ENCODE peak calls at places on chromosomes 4 and X, in six cellular contexts. One of them, this sample, is unnamed.

GRCh38 chr4:94615431-94615830 is 142.3 kb upstream of the BMPR1B start:
- DNase-seq in tibial nerve: no peak
- DNase-seq in aorta: no peak
- DNase-seq in fibroblast of lung: no peak
- DNase-seq in neural progenitor cell: no peak
- DNase-seq in CD4-positive, alpha-beta memory T cell: no peak
- DNase-seq in this sample: no peak

GRCh38 chrX:47384502-47384901 is 14.1 kb downstream of the ZNF157 start:
- DNase-seq in tibial nerve: peak; percentile 71
- DNase-seq in aorta: no peak
- DNase-seq in fibroblast of lung: peak; percentile 39
- DNase-seq in neural progenitor cell: peak; percentile 87
- DNase-seq in CD4-positive, alpha-beta memory T cell: peak; percentile 71
- DNase-seq in this sample: peak; percentile 18

GRCh38 chr4:123564758-123565346 is 168.3 kb downstream of the SPRY1 start:
- DNase-seq in tibial nerve: peak; percentile 41
- DNase-seq in aorta: no peak
- DNase-seq in fibroblast of lung: peak; percentile 61
- DNase-seq in neural progenitor cell: peak; percentile 75
- DNase-seq in CD4-positive, alpha-beta memory T cell: no peak
- DNase-seq in this sample: no peak

GRCh38 chrX:53494427-53494826 is 60.3 kb upstream of the HSD17B10 start:
- DNase-seq in tibial nerve: peak; percentile 11
- DNase-seq in aorta: no peak
- DNase-seq in fibroblast of lung: no peak
- DNase-seq in neural progenitor cell: no peak
- DNase-seq in CD4-positive, alpha-beta memory T cell: no peak
- DNase-seq in this sample: no peak

GRCh38 chr4:155403886-155404285 is 27.1 kb upstream of the MAP9 start:
- DNase-seq in tibial nerve: no peak
- DNase-seq in aorta: no peak
- DNase-seq in fibroblast of lung: peak; percentile 37
- DNase-seq in neural progenitor cell: peak; percentile 63
- DNase-seq in CD4-positive, alpha-beta memory T cell: no peak
- DNase-seq in this sample: no peak

GRCh38 chrX:111244238-111244750 is 26.0 kb downstream of the CAPN6 start:
- DNase-seq in tibial nerve: no peak
- DNase-seq in aorta: no peak
- DNase-seq in fibroblast of lung: peak; percentile 12
- DNase-seq in neural progenitor cell: peak; percentile 60
- DNase-seq in CD4-positive, alpha-beta memory T cell: no peak
- DNase-seq in this sample: no peak

GRCh38 chr4:87093443-87094123 is 126.8 kb downstream of the KLHL8 start:
- DNase-seq in tibial nerve: peak; percentile 28
- DNase-seq in aorta: no peak
- DNase-seq in fibroblast of lung: peak; percentile 58
- DNase-seq in neural progenitor cell: peak; percentile 77
- DNase-seq in CD4-positive, alpha-beta memory T cell: peak; percentile 61
- DNase-seq in this sample: peak; percentile 24

GRCh38 chr4:6011686-6012085 is 6.5 kb downstream of the C4orf50 start:
- DNase-seq in tibial nerve: no peak
- DNase-seq in aorta: no peak
- DNase-seq in fibroblast of lung: no peak
- DNase-seq in neural progenitor cell: no peak
- DNase-seq in CD4-positive, alpha-beta memory T cell: no peak
- DNase-seq in this sample: peak; percentile 65

GRCh38 chr4:47530801-47531200 is 45.7 kb downstream of the ATP10D start:
- DNase-seq in tibial nerve: no peak
- DNase-seq in aorta: no peak
- DNase-seq in fibroblast of lung: peak; percentile 66
- DNase-seq in neural progenitor cell: no peak
- DNase-seq in CD4-positive, alpha-beta memory T cell: no peak
- DNase-seq in this sample: no peak

GRCh38 chrX:106467943-106468342 is 143.8 kb upstream of the RADX start:
- DNase-seq in tibial nerve: no peak
- DNase-seq in aorta: no peak
- DNase-seq in fibroblast of lung: no peak
- DNase-seq in neural progenitor cell: no peak
- DNase-seq in CD4-positive, alpha-beta memory T cell: no peak
- DNase-seq in this sample: no peak

GRCh38 chrX:68681443-68681941 is 34.0 kb downstream of the STARD8 start:
- DNase-seq in tibial nerve: no peak
- DNase-seq in aorta: no peak
- DNase-seq in fibroblast of lung: peak; percentile 86
- DNase-seq in neural progenitor cell: no peak
- DNase-seq in CD4-positive, alpha-beta memory T cell: no peak
- DNase-seq in this sample: no peak

GRCh38 chr4:84582302-84582987 is 482 bp upstream of the CDS1 start:
- DNase-seq in tibial nerve: peak; percentile 71
- DNase-seq in aorta: peak; percentile 93
- DNase-seq in fibroblast of lung: peak; percentile 64
- DNase-seq in neural progenitor cell: peak; percentile 98
- DNase-seq in CD4-positive, alpha-beta memory T cell: peak; percentile 92
- DNase-seq in this sample: peak; percentile 73

GRCh38 chrX:47177079-47177478 is 16.6 kb upstream of the UBA1 start:
- DNase-seq in tibial nerve: no peak
- DNase-seq in aorta: peak; percentile 4
- DNase-seq in fibroblast of lung: no peak
- DNase-seq in neural progenitor cell: no peak
- DNase-seq in CD4-positive, alpha-beta memory T cell: no peak
- DNase-seq in this sample: no peak

GRCh38 chr4:1015179-1015578 is 3.8 kb downstream of the FGFRL1 start:
- DNase-seq in tibial nerve: no peak
- DNase-seq in aorta: no peak
- DNase-seq in fibroblast of lung: no peak
- DNase-seq in neural progenitor cell: peak; percentile 56
- DNase-seq in CD4-positive, alpha-beta memory T cell: no peak
- DNase-seq in this sample: no peak

GRCh38 chr4:106444557-106444956 is 76.0 kb upstream of the GIMD1 start:
- DNase-seq in tibial nerve: no peak
- DNase-seq in aorta: no peak
- DNase-seq in fibroblast of lung: peak; percentile 79
- DNase-seq in neural progenitor cell: no peak
- DNase-seq in CD4-positive, alpha-beta memory T cell: no peak
- DNase-seq in this sample: no peak

GRCh38 chr4:126955292-126956191 is 677.2 kb upstream of the INTU start:
- DNase-seq in tibial nerve: no peak
- DNase-seq in aorta: no peak
- DNase-seq in fibroblast of lung: no peak
- DNase-seq in neural progenitor cell: no peak
- DNase-seq in CD4-positive, alpha-beta memory T cell: no peak
- DNase-seq in this sample: no peak

GRCh38 chr4:139656614-139657486 is 8.8 kb upstream of the MGST2 start:
- DNase-seq in tibial nerve: peak; percentile 28
- DNase-seq in aorta: peak; percentile 77
- DNase-seq in fibroblast of lung: peak; percentile 70
- DNase-seq in neural progenitor cell: peak; percentile 88
- DNase-seq in CD4-positive, alpha-beta memory T cell: peak; percentile 62
- DNase-seq in this sample: no peak

GRCh38 chrX:130083656-130084382 is 26.5 kb downstream of the ELF4 start:
- DNase-seq in tibial nerve: no peak
- DNase-seq in aorta: no peak
- DNase-seq in fibroblast of lung: no peak
- DNase-seq in neural progenitor cell: no peak
- DNase-seq in CD4-positive, alpha-beta memory T cell: no peak
- DNase-seq in this sample: no peak

GRCh38 chr4:43238556-43238955 is 346.0 kb downstream of the GRXCR1 start:
- DNase-seq in tibial nerve: no peak
- DNase-seq in aorta: no peak
- DNase-seq in fibroblast of lung: no peak
- DNase-seq in neural progenitor cell: no peak
- DNase-seq in CD4-positive, alpha-beta memory T cell: no peak
- DNase-seq in this sample: no peak

GRCh38 chr4:52752921-52753320 is 1.7 kb upstream of the ERVMER34-1 start:
- DNase-seq in tibial nerve: no peak
- DNase-seq in aorta: no peak
- DNase-seq in fibroblast of lung: no peak
- DNase-seq in neural progenitor cell: no peak
- DNase-seq in CD4-positive, alpha-beta memory T cell: no peak
- DNase-seq in this sample: no peak

GRCh38 chr4:137678796-137679195 is 146.5 kb upstream of the PCDH18 start:
- DNase-seq in tibial nerve: no peak
- DNase-seq in aorta: no peak
- DNase-seq in fibroblast of lung: peak; percentile 87
- DNase-seq in neural progenitor cell: no peak
- DNase-seq in CD4-positive, alpha-beta memory T cell: no peak
- DNase-seq in this sample: no peak

GRCh38 chr4:187171731-187172339 is 448.2 kb upstream of the FAT1 start:
- DNase-seq in tibial nerve: no peak
- DNase-seq in aorta: no peak
- DNase-seq in fibroblast of lung: peak; percentile 55
- DNase-seq in neural progenitor cell: no peak
- DNase-seq in CD4-positive, alpha-beta memory T cell: no peak
- DNase-seq in this sample: peak; percentile 2
- H3K27ac ChIP-seq in tibial nerve: no peak overlapping the region
- H3K27ac ChIP-seq in aorta: no peak overlapping the region
- H3K27ac ChIP-seq in fibroblast of lung: peak overlapping the region; percentile 23
- H3K27ac ChIP-seq in neural progenitor cell: no peak overlapping the region
- H3K27ac ChIP-seq in CD4-positive, alpha-beta memory T cell: no peak overlapping the region
- H3K27ac ChIP-seq in this sample: no peak overlapping the region

GRCh38 chr4:168832746-168833575 is 177.1 kb downstream of the CBR4 start:
- DNase-seq in tibial nerve: peak; percentile 42
- DNase-seq in aorta: peak; percentile 85
- DNase-seq in fibroblast of lung: peak; percentile 46
- DNase-seq in neural progenitor cell: peak; percentile 79
- DNase-seq in CD4-positive, alpha-beta memory T cell: no peak
- DNase-seq in this sample: peak; percentile 34
- H3K27ac ChIP-seq in tibial nerve: peak overlapping the region; percentile 86
- H3K27ac ChIP-seq in aorta: peak overlapping the region; percentile 97
- H3K27ac ChIP-seq in fibroblast of lung: peak overlapping the region; percentile 92
- H3K27ac ChIP-seq in neural progenitor cell: peak overlapping the region; percentile 89
- H3K27ac ChIP-seq in CD4-positive, alpha-beta memory T cell: no peak overlapping the region
- H3K27ac ChIP-seq in this sample: peak overlapping the region; percentile 88

DNA sequence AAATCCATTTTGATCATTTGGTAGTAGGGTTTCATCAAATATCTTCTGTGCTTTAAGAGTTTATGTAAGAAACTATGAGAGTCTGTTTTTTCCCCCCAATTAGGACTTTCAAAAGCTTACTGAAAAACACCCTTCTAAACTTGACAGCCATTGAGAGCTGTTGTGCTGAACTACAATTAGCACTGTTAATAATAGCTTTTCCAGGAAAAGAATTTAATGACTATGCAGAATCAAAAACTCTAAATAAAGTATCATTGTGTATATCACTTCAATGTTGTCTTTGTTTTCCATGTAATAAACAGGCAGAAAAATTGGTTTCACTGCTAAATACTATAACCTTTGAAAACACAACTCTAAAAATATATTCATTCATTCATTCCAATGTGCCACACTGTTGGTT is 121.4 kb upstream of the PDE5A start:
- DNase-seq in tibial nerve: no peak
- DNase-seq in aorta: no peak
- DNase-seq in fibroblast of lung: no peak
- DNase-seq in neural progenitor cell: no peak
- DNase-seq in CD4-positive, alpha-beta memory T cell: no peak
- DNase-seq in this sample: no peak
- H3K27ac ChIP-seq in tibial nerve: no peak overlapping the region
- H3K27ac ChIP-seq in aorta: no peak overlapping the region
- H3K27ac ChIP-seq in fibroblast of lung: no peak overlapping the region
- H3K27ac ChIP-seq in neural progenitor cell: no peak overlapping the region
- H3K27ac ChIP-seq in CD4-positive, alpha-beta memory T cell: no peak overlapping the region
- H3K27ac ChIP-seq in this sample: no peak overlapping the region

DNA sequence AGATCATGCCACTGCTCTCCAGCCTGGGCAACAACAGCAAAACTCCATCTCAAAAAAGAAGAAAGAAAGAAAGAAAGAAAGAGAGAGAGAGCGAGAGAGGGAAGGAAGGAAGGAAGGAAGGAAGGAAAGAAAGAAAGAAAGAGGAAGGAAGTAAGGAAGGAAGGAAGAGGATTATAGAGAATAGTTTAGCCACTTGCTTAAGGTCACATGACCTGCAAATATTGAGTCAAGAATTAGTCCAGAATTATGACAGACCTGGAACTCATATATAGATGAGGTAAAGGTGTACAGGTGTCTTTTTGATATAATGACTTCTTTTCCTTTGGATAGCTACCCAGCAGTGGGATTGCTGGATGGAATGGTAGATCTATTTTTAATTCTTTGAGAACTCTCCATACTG is 25.6 kb upstream of the ANTXR2 start:
- DNase-seq in tibial nerve: no peak
- DNase-seq in aorta: no peak
- DNase-seq in fibroblast of lung: no peak
- DNase-seq in neural progenitor cell: no peak
- DNase-seq in CD4-positive, alpha-beta memory T cell: no peak
- DNase-seq in this sample: no peak
- H3K27ac ChIP-seq in tibial nerve: no peak overlapping the region
- H3K27ac ChIP-seq in aorta: no peak overlapping the region
- H3K27ac ChIP-seq in fibroblast of lung: no peak overlapping the region
- H3K27ac ChIP-seq in neural progenitor cell: no peak overlapping the region
- H3K27ac ChIP-seq in CD4-positive, alpha-beta memory T cell: no peak overlapping the region
- H3K27ac ChIP-seq in this sample: no peak overlapping the region

GRCh38 chr4:145870155-145871020 is 68.2 kb downstream of the ZNF827 start:
- DNase-seq in tibial nerve: no peak
- DNase-seq in aorta: no peak
- DNase-seq in fibroblast of lung: no peak
- DNase-seq in neural progenitor cell: no peak
- DNase-seq in CD4-positive, alpha-beta memory T cell: no peak
- DNase-seq in this sample: no peak
- H3K27ac ChIP-seq in tibial nerve: no peak overlapping the region
- H3K27ac ChIP-seq in aorta: no peak overlapping the region
- H3K27ac ChIP-seq in fibroblast of lung: no peak overlapping the region
- H3K27ac ChIP-seq in neural progenitor cell: no peak overlapping the region
- H3K27ac ChIP-seq in CD4-positive, alpha-beta memory T cell: no peak overlapping the region
- H3K27ac ChIP-seq in this sample: no peak overlapping the region

DNA sequence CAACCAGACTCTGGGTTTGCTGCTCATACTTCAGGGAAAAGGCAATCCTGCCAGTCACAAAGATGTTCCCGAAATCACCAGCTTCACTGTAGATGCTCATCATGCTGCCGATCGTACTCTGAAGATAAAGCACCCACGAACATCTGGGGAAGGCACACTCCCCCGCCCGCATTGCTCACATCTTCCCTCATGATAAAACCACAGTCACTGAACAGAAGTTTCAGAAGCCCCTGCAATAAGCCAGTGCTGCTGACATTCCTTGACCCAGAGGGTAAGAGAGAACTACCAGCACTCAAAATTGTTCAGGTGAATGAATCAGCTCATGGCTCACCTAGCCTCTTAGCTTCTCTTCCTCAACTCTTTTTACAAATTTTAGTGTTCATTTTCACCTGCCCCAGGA is 43.1 kb downstream of the SRPX2 start:
- DNase-seq in tibial nerve: no peak
- DNase-seq in aorta: no peak
- DNase-seq in fibroblast of lung: no peak
- DNase-seq in neural progenitor cell: no peak
- DNase-seq in CD4-positive, alpha-beta memory T cell: no peak
- DNase-seq in this sample: no peak
- H3K27ac ChIP-seq in tibial nerve: no peak overlapping the region
- H3K27ac ChIP-seq in aorta: no peak overlapping the region
- H3K27ac ChIP-seq in fibroblast of lung: no peak overlapping the region
- H3K27ac ChIP-seq in neural progenitor cell: no peak overlapping the region
- H3K27ac ChIP-seq in CD4-positive, alpha-beta memory T cell: no peak overlapping the region
- H3K27ac ChIP-seq in this sample: no peak overlapping the region

This sample was measured in caudate nucleus.